ENCODE peak calls at places on chromosomes 2 and 18, in six cellular contexts. E is heart right ventricle, N is IMR-90, T is tibial nerve, U is left ventricle myocardium inferior, Q is H1. F is an unnamed sample.

GRCh38 chr2:36960005-36960675 is 6.2 kb downstream of the STRN start:
- DNase-seq in N (no peak), Q (no peak), T (no peak), U (no peak), E (no peak), F (no peak)

GRCh38 chr2:8454797-8455196 is 227.1 kb upstream of the ID2 start:
- DNase-seq in N (no peak), U (peak; percentile 34), Q (no peak), E (no peak), T (no peak), F (no peak)

GRCh38 chr2:208579678-208580077 is 173.1 kb downstream of the PTH2R start:
- DNase-seq in T (no peak), Q (no peak), N (no peak), U (no peak), E (no peak), F (no peak)

GRCh38 chr2:134657650-134658250 is 61.0 kb downstream of the TMEM163 start:
- DNase-seq in Q (no peak), N (no peak), E (no peak), U (no peak), T (no peak), F (no peak)

GRCh38 chr18:10020176-10020575 is 106.4 kb downstream of the VAPA start:
- DNase-seq in Q (no peak), U (no peak), E (no peak), N (no peak), T (no peak), F (no peak)

GRCh38 chr2:191150451-191151314 is at the start of gene STAT4:
- DNase-seq in Q (peak; percentile 25), N (peak; percentile 47), E (peak; percentile 29), T (peak; percentile 26), U (no peak), F (peak; percentile 63)

GRCh38 chr2:240184198-240184590 is 43.7 kb upstream of the OTOS start:
- DNase-seq in E (no peak), U (no peak), N (no peak), Q (no peak), T (no peak), F (no peak)

GRCh38 chr2:113877651-113878594 is 12.0 kb upstream of the ACTR3 start:
- DNase-seq in E (no peak), Q (no peak), N (peak; percentile 61), U (no peak), T (no peak), F (no peak)

GRCh38 chr18:63063171-63063570 is 256.4 kb downstream of the BCL2 start:
- DNase-seq in U (no peak), E (no peak), N (peak; percentile 15), Q (no peak), T (no peak), F (no peak)

GRCh38 chr2:1515073-1515430 is 101.8 kb downstream of the TPO start:
- DNase-seq in U (no peak), T (no peak), N (no peak), E (no peak), Q (no peak), F (no peak)

GRCh38 chr2:119838179-119838578 is 78.5 kb downstream of the PTPN4 start:
- DNase-seq in T (no peak), E (no peak), U (no peak), N (no peak), Q (no peak), F (no peak)

GRCh38 chr18:74840492-74841167 is 243.0 kb downstream of the ZNF407 start:
- DNase-seq in U (no peak), E (no peak), T (no peak), N (peak; percentile 82), Q (no peak), F (no peak)

GRCh38 chr2:124035001-124035400 is 9.9 kb downstream of the CNTNAP5 start:
- DNase-seq in U (no peak), Q (no peak), E (no peak), N (no peak), T (no peak), F (no peak)

GRCh38 chr2:181887056-181887455 is 4.5 kb upstream of the ITPRID2 start:
- DNase-seq in N (no peak), U (no peak), Q (no peak), E (no peak), T (no peak), F (no peak)

GRCh38 chr2:222761888-222762287 is 90.4 kb downstream of the MOGAT1 start:
- DNase-seq in Q (no peak), T (no peak), E (no peak), U (no peak), N (no peak), F (no peak)

GRCh38 chr18:44698518-44698917 is 17.8 kb downstream of the SETBP1 start:
- DNase-seq in T (no peak), U (no peak), E (no peak), Q (no peak), N (no peak), F (no peak)

GRCh38 chr2:100978582-100979051 is 23.5 kb upstream of the RPL31 start:
- DNase-seq in T (no peak), U (no peak), N (peak; percentile 91), E (peak; percentile 25), Q (no peak), F (no peak)

GRCh38 chr2:15642334-15643208 is 50.9 kb downstream of the DDX1 start:
- DNase-seq in E (no peak), N (no peak), Q (no peak), T (no peak), U (no peak), F (no peak)

GRCh38 chr18:2104620-2105462 is 466.5 kb downstream of the METTL4 start:
- DNase-seq in T (no peak), U (peak; percentile 38), Q (no peak), E (peak; percentile 25), N (peak; percentile 24), F (peak; percentile 34)

GRCh38 chr18:80158365-80158764 is 49.3 kb downstream of the ADNP2 start:
- DNase-seq in Q (no peak), T (no peak), N (no peak), U (no peak), E (no peak), F (no peak)

GRCh38 chr2:170155022-170155722 is 22.8 kb upstream of the MYO3B start:
- DNase-seq in N (peak; percentile 60), Q (no peak), U (no peak), E (no peak), T (no peak), F (no peak)

GRCh38 chr18:9658111-9658641 is 43.8 kb upstream of the PPP4R1 start:
- DNase-seq in T (no peak), Q (no peak), N (no peak), U (no peak), E (no peak), F (no peak)

GRCh38 chr2:109402180-109402579 is 211.6 kb downstream of the SEPTIN10 start:
- DNase-seq in E (no peak), N (no peak), T (no peak), Q (no peak), U (no peak), F (no peak)

GRCh38 chr2:203934006-203934632 is 2.4 kb upstream of the ICOS start:
- DNase-seq in Q (no peak), U (no peak), N (no peak), T (no peak), E (no peak), F (no peak)

GRCh38 chr2:203925512-203926158 is 10.9 kb upstream of the ICOS start:
- DNase-seq in Q (no peak), N (no peak), E (no peak), U (no peak), T (no peak), F (no peak)

GRCh38 chr2:203928849-203929248 is 7.7 kb upstream of the ICOS start:
- DNase-seq in Q (no peak), T (no peak), E (no peak), U (no peak), N (peak; percentile 5), F (no peak)
- TF ChIP-seq CTCF in Q (no peak), T (no peak), E (no peak), U (peak; percentile 19), N (peak; percentile 35), F (no peak)

DNA sequence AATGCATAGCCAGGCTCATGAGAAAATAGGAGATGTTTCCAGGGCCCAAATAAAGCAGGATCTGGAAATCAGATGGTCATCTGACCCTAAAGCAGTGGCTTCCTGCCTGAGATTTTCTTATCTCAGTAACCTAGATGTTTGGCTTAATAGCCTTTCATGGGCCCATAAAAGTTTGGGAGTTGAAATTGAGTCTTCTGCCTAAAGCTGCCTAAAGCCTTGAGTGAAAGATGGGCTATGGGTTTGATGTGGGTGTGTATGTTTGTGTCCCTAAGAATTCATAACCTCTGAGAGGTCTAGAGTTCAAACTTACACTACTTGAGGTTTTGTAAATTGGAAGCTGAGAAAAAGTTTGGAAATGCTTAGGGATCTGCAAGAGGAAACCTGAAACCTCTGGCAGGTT is 149.1 kb downstream of the ANTXR1 start:
- DNase-seq in N (no peak), Q (no peak), U (no peak), E (no peak), T (no peak), F (no peak)
- H3K27ac ChIP-seq in N (no peak overlapping the region), Q (no peak overlapping the region), U (no peak overlapping the region), E (no peak overlapping the region), T (no peak overlapping the region), F (no peak overlapping the region)

GRCh38 chr2:26722328-26722727 is 29.8 kb downstream of the KCNK3 start:
- DNase-seq in Q (no peak), E (no peak), N (no peak), U (no peak), T (no peak), F (no peak)

GRCh38 chr2:26722911-26723310 is 30.4 kb downstream of the KCNK3 start:
- DNase-seq in T (no peak), U (no peak), Q (no peak), N (no peak), E (no peak), F (no peak)

GRCh38 chr2:26724784-26725515 is 32.4 kb downstream of the KCNK3 start:
- DNase-seq in E (no peak), T (no peak), N (no peak), Q (no peak), U (no peak), F (no peak)

GRCh38 chr2:26724004-26724750 is 31.7 kb downstream of the KCNK3 start:
- DNase-seq in E (peak; percentile 64), U (peak; percentile 58), T (peak; percentile 14), Q (no peak), N (peak; percentile 80), F (peak; percentile 86)

GRCh38 chr2:26723475-26723874 is 31.0 kb downstream of the KCNK3 start:
- DNase-seq in N (no peak), Q (no peak), U (no peak), T (no peak), E (no peak), F (no peak)
- H3K4me1 ChIP-seq in N (peaks cover 15% of the 10 kb centered on the region), Q (no peaks in the 10 kb centered on the region), U (peaks cover 57% of the 10 kb centered on the region), T (peaks cover 29% of the 10 kb centered on the region), E (peaks cover 20% of the 10 kb centered on the region), F (peaks cover 56% of the 10 kb centered on the region)

GRCh38 chr2:95325590-95326432 is 28.7 kb downstream of the KCNIP3 start:
- DNase-seq in U (no peak), T (no peak), E (no peak), Q (no peak), N (no peak), F (no peak)

GRCh38 chr2:95320986-95321767 is 24.0 kb downstream of the KCNIP3 start:
- DNase-seq in N (no peak), T (no peak), E (no peak), U (no peak), Q (no peak), F (no peak)

GRCh38 chr2:95325026-95325425 is 27.9 kb downstream of the KCNIP3 start:
- DNase-seq in T (no peak), E (no peak), U (no peak), N (no peak), Q (no peak), F (no peak)

GRCh38 chr2:95326433-95327140 is 29.4 kb downstream of the KCNIP3 start:
- DNase-seq in Q (no peak), T (no peak), N (no peak), U (no peak), E (no peak), F (no peak)

GRCh38 chr2:95323347-95324155 is 26.4 kb downstream of the KCNIP3 start:
- DNase-seq in U (no peak), N (no peak), Q (peak; percentile 31), T (no peak), E (no peak), F (no peak)
- TF ChIP-seq CTCF in U (peak; percentile 51), N (no peak), Q (peak; percentile 26), T (no peak), E (no peak), F (peak; percentile 26)

F was measured in pancreas.